ENCODE peak calls at places on chromosomes 7 and 10, in nine cellular contexts. P, U, X, R, J, Q, F, N and T are unnamed samples. For H3K27me3, the result is how much of the 10 kb centered on the place peaks cover.

GRCh38 chr10:70097459-70097858 is 35.2 kb downstream of the AIFM2 start:
- DNase-seq in P (no peak), U (no peak), X (no peak), R (no peak), J (no peak), Q (no peak), F (no peak), N (no peak), T (no peak)

GRCh38 chr10:36393800-36394199 is 731.6 kb upstream of the ANKRD30A start:
- DNase-seq in P (no peak), U (no peak), X (no peak), R (no peak), J (no peak), Q (no peak), F (no peak), N (no peak), T (no peak)

GRCh38 chr7:142485617-142486226 is 227.9 kb upstream of the PRSS58 start:
- DNase-seq in P (no peak), U (no peak), X (no peak), R (no peak), J (peak), Q (no peak), F (no peak), N (no peak), T (no peak)

GRCh38 chr7:36565792-36566356 is 158.4 kb downstream of the AOAH start:
- DNase-seq in P (peak), U (no peak), X (no peak), R (no peak), J (no peak), Q (no peak), F (no peak), N (no peak), T (no peak)

GRCh38 chr7:136957391-136957790 is 88.9 kb downstream of the CHRM2 start:
- DNase-seq in P (no peak), U (no peak), X (no peak), R (no peak), J (no peak), Q (no peak), F (no peak), N (no peak), T (no peak)

GRCh38 chr10:60877777-60878120 is 66.2 kb downstream of the RHOBTB1 start:
- DNase-seq in P (no peak), U (no peak), X (no peak), R (no peak), J (no peak), Q (no peak), F (no peak), N (no peak), T (no peak)

GRCh38 chr7:137583199-137583598 is 239.7 kb upstream of the PTN start:
- DNase-seq in P (no peak), U (no peak), X (no peak), R (no peak), J (no peak), Q (no peak), F (no peak), N (no peak), T (no peak)

GRCh38 chr10:7410306-7410799 is 481 bp downstream of the SFMBT2 start:
- DNase-seq in P (peak), U (no peak), X (no peak), R (no peak), J (peak), Q (no peak), F (peak), N (no peak), T (no peak)

GRCh38 chr7:44077681-44078091 is 4.6 kb downstream of the POLM start:
- DNase-seq in P (no peak), U (peak), X (no peak), R (no peak), J (no peak), Q (no peak), F (peak), N (no peak), T (no peak)

GRCh38 chr10:1549591-1550290 is 187.6 kb downstream of the ADARB2 start:
- DNase-seq in P (no peak), U (peak), X (no peak), R (no peak), J (no peak), Q (no peak), F (peak), N (no peak), T (peak)

GRCh38 chr10:102455893-102456471 is 4.6 kb upstream of the C10orf95 start:
- DNase-seq in P (peak), U (no peak), X (no peak), R (no peak), J (no peak), Q (peak), F (no peak), N (no peak), T (no peak)

GRCh38 chr7:150910996-150911422 is 58.7 kb downstream of the AOC1 start:
- DNase-seq in P (peak), U (no peak), X (no peak), R (no peak), J (no peak), Q (no peak), F (no peak), N (no peak), T (no peak)

GRCh38 chr7:150912427-150912826 is 60.1 kb downstream of the AOC1 start:
- DNase-seq in P (no peak), U (no peak), X (no peak), R (no peak), J (no peak), Q (no peak), F (no peak), N (no peak), T (no peak)

GRCh38 chr7:150914196-150914595 is 61.9 kb downstream of the AOC1 start:
- DNase-seq in P (no peak), U (no peak), X (no peak), R (no peak), J (no peak), Q (no peak), F (no peak), N (no peak), T (no peak)

GRCh38 chr7:150909192-150909591 is 56.9 kb downstream of the AOC1 start:
- DNase-seq in P (peak), U (no peak), X (no peak), R (no peak), J (peak), Q (no peak), F (no peak), N (no peak), T (no peak)

GRCh38 chr7:150911590-150912267 is 59.4 kb downstream of the AOC1 start:
- DNase-seq in P (no peak), U (no peak), X (no peak), R (no peak), J (no peak), Q (no peak), F (no peak), N (no peak), T (no peak)
- TF ChIP-seq POLR2AphosphoS5 in P (no peak), U (no peak), X (no peak), R (no peak), J (no peak), Q (no peak), F (no peak), N (no peak), T (no peak)

GRCh38 chr10:131811239-131812011 is 89.4 kb upstream of the PPP2R2D start:
- DNase-seq in P (no peak), U (peak), X (no peak), R (peak), J (no peak), Q (no peak), F (no peak), N (no peak), T (peak)
- H3K27me3 ChIP-seq in P (under half), U (under half), X (under half), R (under half), J (under half), Q (under half), F (half or more), N (under half), T (under half)

DNA sequence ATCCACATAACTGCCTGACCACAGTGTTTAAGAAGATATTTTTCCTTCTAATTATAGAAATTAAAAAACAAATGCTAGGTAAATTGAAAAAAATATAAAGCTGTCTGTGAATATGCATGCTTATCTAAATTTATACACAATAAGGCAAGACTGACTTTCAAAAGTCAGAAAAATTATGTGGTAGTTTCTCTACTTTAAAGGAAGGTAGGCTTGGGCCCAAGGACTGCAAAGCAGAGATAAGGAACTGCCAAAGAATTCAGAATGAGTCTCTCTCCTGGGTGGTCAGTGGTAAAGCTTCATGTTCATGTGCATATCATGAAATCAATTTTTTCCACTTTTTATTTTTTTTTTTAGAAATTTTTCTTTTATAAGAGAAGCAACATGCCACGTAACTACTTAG is 998.6 kb downstream of the REEP3 start:
- DNase-seq in P (no peak), U (no peak), X (no peak), R (no peak), J (no peak), Q (no peak), F (no peak), N (no peak), T (no peak)
- TF ChIP-seq POLR2AphosphoS5 in P (no peak), U (no peak), X (no peak), R (no peak), J (no peak), Q (no peak), F (no peak), N (no peak), T (no peak)

GRCh38 chr7:80346704-80347103 is 165.2 kb downstream of the GNAT3 start:
- DNase-seq in P (no peak), U (no peak), X (no peak), R (no peak), J (no peak), Q (no peak), F (no peak), N (peak), T (no peak)

GRCh38 chr7:80347173-80347572 is 164.7 kb downstream of the GNAT3 start:
- DNase-seq in P (no peak), U (no peak), X (no peak), R (no peak), J (no peak), Q (no peak), F (no peak), N (no peak), T (no peak)

GRCh38 chr7:80350430-80350829 is 161.4 kb downstream of the GNAT3 start:
- DNase-seq in P (no peak), U (no peak), X (no peak), R (no peak), J (no peak), Q (no peak), F (no peak), N (no peak), T (no peak)

GRCh38 chr7:80348221-80348620 is 163.6 kb downstream of the GNAT3 start:
- DNase-seq in P (no peak), U (no peak), X (no peak), R (no peak), J (no peak), Q (no peak), F (no peak), N (no peak), T (no peak)
- H3K27me3 ChIP-seq in P (under half), U (under half), X (under half), R (under half), J (under half), Q (under half), F (under half), N (under half), T (under half)

DNA sequence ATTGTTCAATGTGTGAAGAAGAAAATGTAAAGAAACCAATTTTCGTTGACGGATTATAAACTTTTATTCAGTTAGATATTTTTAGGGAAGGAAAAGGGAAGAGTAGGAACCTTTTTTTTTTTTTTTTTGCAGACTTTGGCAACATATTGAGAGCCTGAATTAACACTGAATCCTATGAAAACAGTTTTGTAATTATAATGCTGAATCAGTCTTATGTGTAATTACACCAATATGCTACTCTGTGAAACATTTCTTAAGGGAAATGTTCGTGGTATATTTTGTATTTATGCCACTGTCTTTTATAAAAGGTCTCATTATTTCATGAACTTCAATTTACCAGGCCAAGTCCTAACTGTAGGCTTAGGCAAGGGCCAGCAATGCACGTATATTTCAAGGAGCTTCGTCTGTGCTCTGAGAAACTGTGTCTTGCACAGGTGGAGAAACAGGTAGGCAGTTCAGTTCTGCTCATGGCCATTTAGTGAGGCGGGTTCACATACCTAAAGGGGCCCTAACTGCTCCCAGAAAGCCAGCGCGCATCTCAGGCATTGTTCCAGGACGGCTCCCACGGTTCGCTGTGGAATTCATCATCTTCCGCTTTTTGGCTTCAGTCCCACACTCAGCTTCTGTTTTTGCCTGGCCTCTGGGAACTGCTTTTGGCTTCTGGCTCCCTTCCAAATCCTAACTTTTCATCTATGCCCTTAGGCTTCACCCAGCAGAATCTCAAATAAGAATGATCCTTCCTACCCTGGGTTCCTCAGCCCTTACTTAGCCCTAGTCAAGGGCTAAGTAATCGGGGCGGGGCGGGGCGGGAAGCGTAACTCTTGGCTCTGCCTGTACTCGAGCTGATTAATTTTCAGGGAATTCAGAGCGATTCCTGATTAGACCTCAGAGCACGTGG is 106.0 kb downstream of the ST8SIA6 start:
- DNase-seq in P (no peak), U (peak), X (no peak), R (no peak), J (peak), Q (peak), F (no peak), N (peak), T (peak)
- TF ChIP-seq POLR2AphosphoS5 in P (no peak), U (no peak), X (no peak), R (no peak), J (peak), Q (no peak), F (no peak), N (peak), T (no peak)

DNA sequence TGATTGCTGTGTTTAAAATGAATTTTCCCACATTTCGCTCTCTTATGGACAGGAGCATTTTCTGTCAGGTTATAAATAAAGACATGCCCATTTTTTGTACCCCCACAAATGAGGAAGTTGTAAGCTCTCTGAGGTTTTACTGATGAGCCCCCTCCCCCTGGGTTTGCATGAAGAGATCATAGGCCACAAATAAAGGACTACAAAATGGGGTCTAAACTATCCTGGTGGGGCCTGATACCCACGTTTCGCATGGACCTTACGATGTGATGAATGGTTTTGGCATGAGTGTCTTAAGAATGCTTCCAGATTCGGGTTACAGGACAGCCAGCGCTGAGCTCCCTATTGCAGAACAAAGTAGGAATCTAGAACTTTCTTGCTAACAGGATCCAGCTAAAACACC is 5.8 kb downstream of the IKZF1 start:
- DNase-seq in P (peak), U (no peak), X (no peak), R (no peak), J (no peak), Q (no peak), F (no peak), N (no peak), T (no peak)
- H3K27me3 ChIP-seq in P (under half), U (under half), X (under half), R (under half), J (under half), Q (under half), F (under half), N (under half), T (under half)

DNA sequence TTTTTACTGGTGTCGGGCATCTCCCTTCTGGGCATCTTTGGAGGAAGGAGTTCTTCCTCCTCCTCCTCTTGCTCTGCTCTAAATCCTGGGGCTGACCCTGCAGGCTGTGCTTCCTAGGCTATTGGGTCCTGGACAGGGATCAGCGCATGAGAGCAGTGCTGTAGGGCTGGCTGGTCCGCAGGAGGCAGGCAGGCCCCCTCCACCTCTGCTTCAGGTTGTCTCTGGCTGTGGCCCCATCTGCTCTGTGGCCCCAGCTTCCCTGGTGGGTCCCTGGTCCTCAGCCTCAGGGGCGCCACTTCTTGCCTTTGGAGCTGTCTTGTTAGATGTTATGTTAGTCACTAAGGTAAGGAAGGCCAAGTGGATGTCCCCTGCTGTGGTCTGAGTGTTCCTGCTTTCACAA is 237.3 kb upstream of the PITRM1 start:
- DNase-seq in P (no peak), U (no peak), X (no peak), R (no peak), J (no peak), Q (no peak), F (peak), N (no peak), T (no peak)
- TF ChIP-seq POLR2AphosphoS5 in P (no peak), U (no peak), X (no peak), R (no peak), J (no peak), Q (no peak), F (no peak), N (no peak), T (no peak)